ENCODE peak calls at places on chromosome 1, in seven cellular contexts. N is suprapubic skin; P is stimulated activated naive CD4-positive, alpha-beta T cell; F is C1 segment of cervical spinal cord; A is ACHN; U is esophagus squamous epithelium; H is amygdala. S is an unnamed sample.

GRCh38 chr1:25031601-25031965 is 101.5 kb upstream of the RUNX3 start:
- DNase-seq in N (no peak), P (no peak), F (no peak), A (no peak), U (no peak), H (no peak), S (no peak)

GRCh38 chr1:203527013-203527412 is 33.1 kb downstream of the OPTC start:
- DNase-seq in N (no peak), P (no peak), F (no peak), A (no peak), U (no peak), H (no peak), S (no peak)

GRCh38 chr1:228837817-228838716 is 102.8 kb downstream of the RHOU start:
- DNase-seq in N (no peak), P (no peak), F (no peak), A (peak), U (no peak), H (no peak), S (no peak)

GRCh38 chr1:236064674-236065508 is at the start of gene NID1:
- DNase-seq in N (peak), P (no peak), F (no peak), A (peak), U (no peak), H (peak), S (peak)

GRCh38 chr1:237220243-237220642 is 178.3 kb downstream of the RYR2 start:
- DNase-seq in N (no peak), P (no peak), F (no peak), A (no peak), U (no peak), H (no peak), S (no peak)

GRCh38 chr1:109371271-109371739 is 26.4 kb downstream of the SORT1 start:
- DNase-seq in N (no peak), P (no peak), F (no peak), A (peak), U (no peak), H (no peak), S (no peak)

GRCh38 chr1:8510041-8510823 is 192.3 kb downstream of the SLC45A1 start:
- DNase-seq in N (no peak), P (peak), F (no peak), A (no peak), U (no peak), H (no peak), S (no peak)

GRCh38 chr1:51664412-51665240 is 47.7 kb downstream of the OSBPL9 start:
- DNase-seq in N (no peak), P (no peak), F (no peak), A (no peak), U (no peak), H (no peak), S (no peak)

GRCh38 chr1:154379301-154379700 is 25.8 kb upstream of the IL6R start:
- DNase-seq in N (no peak), P (no peak), F (no peak), A (no peak), U (no peak), H (no peak), S (no peak)

GRCh38 chr1:85295006-85295431 is 18.6 kb upstream of the BCL10 start:
- DNase-seq in N (no peak), P (no peak), F (no peak), A (peak), U (no peak), H (no peak), S (no peak)

GRCh38 chr1:211734791-211735190 is 59.4 kb upstream of the NEK2 start:
- DNase-seq in N (no peak), P (no peak), F (no peak), A (no peak), U (no peak), H (no peak), S (no peak)